ENCODE peak calls at places on chromosomes 12 and 14, in nine cellular contexts. X is left lung, I is AG04450, V is breast epithelium, H is lower leg skin, R is prostate gland, L is fibroblast of pulmonary artery, D is GM12865, K is body of pancreas. C is an unnamed sample.

GRCh38 chr14:104512061-104512460 is 67.5 kb upstream of the C14orf180 start:
- DNase-seq in K (no peak), V (no peak), L (no peak), I (no peak), X (no peak), H (no peak), R (no peak), D (no peak), C (no peak)

GRCh38 chr14:62251237-62251636 is 489.0 kb downstream of the SNAPC1 start:
- DNase-seq in K (no peak), X (no peak), H (no peak), L (no peak), V (no peak), I (no peak), R (no peak), D (no peak), C (no peak)

GRCh38 chr14:65334765-65335411 is 77.6 kb upstream of the FUT8 start:
- DNase-seq in I (no peak), V (no peak), H (no peak), K (no peak), X (no peak), R (no peak), D (no peak), L (no peak), C (peak)

GRCh38 chr12:15446798-15447197 is 124.5 kb downstream of the PTPRO start:
- DNase-seq in D (no peak), X (no peak), I (no peak), K (no peak), L (no peak), V (no peak), R (no peak), H (no peak), C (no peak)

GRCh38 chr12:10249690-10250455 is 37.2 kb downstream of the GABARAPL1 start:
- DNase-seq in R (no peak), K (no peak), D (peak), V (no peak), L (no peak), X (no peak), I (no peak), H (no peak), C (no peak)

GRCh38 chr12:45191239-45191638 is 24.7 kb upstream of the ANO6 start:
- DNase-seq in R (no peak), L (peak), I (no peak), K (no peak), V (no peak), D (no peak), X (no peak), H (no peak), C (peak)

GRCh38 chr14:23895480-23895879 is 58.1 kb upstream of the DHRS4 start:
- DNase-seq in R (no peak), K (no peak), L (peak), I (no peak), V (no peak), H (no peak), D (no peak), X (no peak), C (no peak)

GRCh38 chr12:66587912-66588311 is 91.0 kb downstream of the GRIP1 start:
- DNase-seq in L (no peak), D (peak), K (no peak), X (no peak), V (no peak), I (no peak), H (no peak), R (no peak), C (no peak)

GRCh38 chr12:1936406-1937320 is 18.2 kb upstream of the CACNA2D4 start:
- DNase-seq in L (peak), X (peak), V (no peak), D (no peak), R (peak), K (peak), I (peak), H (no peak), C (peak)

GRCh38 chr12:15538881-15539280 is 216.6 kb downstream of the PTPRO start:
- DNase-seq in H (no peak), D (no peak), X (no peak), V (no peak), K (no peak), L (no peak), I (no peak), R (no peak), C (no peak)

GRCh38 chr14:57478050-57478449 is 15.6 kb downstream of the CCDC198 start:
- DNase-seq in H (no peak), L (no peak), V (no peak), X (no peak), R (no peak), D (no peak), K (no peak), I (no peak), C (no peak)

GRCh38 chr12:26874501-26875296 is 41.7 kb upstream of the ITPR2 start:
- DNase-seq in V (no peak), R (no peak), D (peak), X (no peak), L (no peak), K (no peak), I (no peak), H (no peak), C (peak)

GRCh38 chr12:82758743-82759142 is 72.0 kb downstream of the TMTC2 start:
- DNase-seq in D (no peak), R (no peak), K (no peak), L (no peak), V (no peak), I (no peak), X (no peak), H (no peak), C (no peak)

GRCh38 chr12:119412811-119413794 is 78.6 kb downstream of the CCDC60 start:
- DNase-seq in L (peak), I (peak), K (peak), X (no peak), V (no peak), R (peak), D (peak), H (peak), C (peak)

GRCh38 chr12:81798294-81798693 is 39.1 kb upstream of the PPFIA2 start:
- DNase-seq in I (no peak), K (no peak), V (no peak), X (no peak), D (no peak), R (no peak), L (no peak), H (no peak), C (no peak)

GRCh38 chr14:81455344-81455743 is 55.2 kb upstream of the STON2 start:
- DNase-seq in V (no peak), L (no peak), K (no peak), H (no peak), X (no peak), D (no peak), R (no peak), I (no peak), C (no peak)

GRCh38 chr12:69266045-69266635 is 26.8 kb downstream of the CPSF6 start:
- DNase-seq in H (no peak), K (no peak), I (peak), L (peak), R (no peak), D (no peak), V (no peak), X (no peak), C (peak)

GRCh38 chr14:89507926-89508460 is 91.0 kb upstream of the FOXN3 start:
- DNase-seq in R (no peak), L (peak), I (no peak), X (no peak), V (no peak), H (no peak), K (no peak), D (no peak), C (peak)

GRCh38 chr12:88501976-88502938 is 78.0 kb downstream of the KITLG start:
- DNase-seq in V (no peak), K (no peak), R (peak), D (no peak), X (no peak), L (peak), I (no peak), H (peak), C (peak)

GRCh38 chr14:60276347-60276746 is 27.3 kb downstream of the PPM1A start:
- DNase-seq in K (no peak), X (no peak), L (peak), H (no peak), D (no peak), I (no peak), R (no peak), V (no peak), C (peak)

GRCh38 chr14:61517861-61518802 is 177.2 kb upstream of the HIF1A start:
- DNase-seq in I (no peak), H (no peak), D (peak), V (peak), R (peak), K (peak), X (no peak), L (no peak), C (no peak)

GRCh38 chr14:77615231-77616132 is 955 bp downstream of the SPTLC2 start:
- DNase-seq in V (no peak), R (no peak), K (peak), D (no peak), X (no peak), H (no peak), L (no peak), I (no peak), C (no peak)

GRCh38 chr14:96662116-96662901 is 134.9 kb upstream of the VRK1 start:
- DNase-seq in R (no peak), H (no peak), L (no peak), I (no peak), V (no peak), X (no peak), K (no peak), D (no peak), C (no peak)

GRCh38 chr12:30996255-30996654 is 69.7 kb downstream of the TSPAN11 start:
- DNase-seq in V (no peak), H (no peak), R (no peak), D (no peak), L (peak), I (peak), X (no peak), K (no peak), C (peak)

GRCh38 chr12:68158427-68158826 is 1.1 kb downstream of the IFNG start:
- DNase-seq in K (no peak), V (no peak), D (peak), R (no peak), X (no peak), I (no peak), H (no peak), L (peak), C (peak)

GRCh38 chr12:96061864-96062453 is 26.6 kb upstream of the LTA4H start:
- DNase-seq in R (peak), X (peak), V (peak), K (peak), I (peak), H (peak), D (peak), L (peak), C (peak)

GRCh38 chr14:54564071-54564798 is 2.7 kb upstream of the SAMD4A start:
- DNase-seq in V (no peak), L (peak), I (no peak), K (no peak), D (peak), R (no peak), H (no peak), X (no peak), C (peak)

GRCh38 chr12:2393016-2393415 is 340.2 kb downstream of the CACNA1C start:
- DNase-seq in H (no peak), X (no peak), L (no peak), D (no peak), R (no peak), K (no peak), I (no peak), V (no peak), C (no peak)

GRCh38 chr12:770474-770873 is 18.1 kb downstream of the WNK1 start:
- DNase-seq in L (no peak), H (no peak), K (no peak), X (no peak), V (no peak), R (no peak), I (no peak), D (no peak), C (no peak)

GRCh38 chr12:105275997-105276760 is 40.2 kb upstream of the APPL2 start:
- DNase-seq in V (no peak), R (no peak), D (no peak), L (no peak), H (peak), I (no peak), X (no peak), K (no peak), C (no peak)

GRCh38 chr14:49212721-49213120 is 373.5 kb downstream of the RPS29 start:
- DNase-seq in X (no peak), R (no peak), I (no peak), V (no peak), L (no peak), D (no peak), K (no peak), H (no peak), C (no peak)

GRCh38 chr12:32789446-32789845 is 33.7 kb upstream of the YARS2 start:
- DNase-seq in I (no peak), R (no peak), V (no peak), D (no peak), L (no peak), H (no peak), X (no peak), K (no peak), C (peak)

GRCh38 chr12:128830505-128830893 is 6.7 kb upstream of the SLC15A4 start:
- DNase-seq in V (no peak), K (no peak), X (no peak), L (no peak), H (no peak), R (no peak), D (peak), I (no peak), C (no peak)

DNA sequence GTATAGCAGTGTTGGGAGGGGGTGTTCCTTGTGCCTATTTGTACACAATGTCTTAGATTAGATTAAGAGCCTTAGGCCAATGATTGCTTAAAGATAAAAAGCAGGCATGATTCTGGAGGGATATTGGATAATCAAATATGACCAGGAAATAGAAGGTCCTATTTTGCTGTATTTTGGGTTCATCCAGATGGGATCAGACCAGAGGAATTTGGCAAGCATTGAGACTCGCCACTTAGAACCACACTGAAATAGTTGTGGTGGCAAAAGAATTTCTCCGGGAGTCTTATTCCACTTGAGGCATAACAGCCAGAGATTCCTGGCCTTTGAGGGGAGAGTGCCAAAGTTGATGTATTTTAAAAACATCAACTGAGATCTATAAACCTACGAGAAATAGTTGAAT is 327.2 kb downstream of the RAD51B start:
- DNase-seq in H (no peak), R (peak), K (no peak), V (peak), L (peak), X (no peak), I (peak), D (no peak), C (peak)
- H3K4me3 ChIP-seq in H (no peak), R (no peak), K (no peak), V (no peak), L (no peak), X (no peak), I (no peak), D (no peak), C (no peak)

GRCh38 chr14:70416322-70416716 is 571 bp downstream of the SYNJ2BP start:
- DNase-seq in K (no peak), I (no peak), D (no peak), X (no peak), L (peak), V (no peak), H (no peak), R (no peak), C (peak)
- TF ChIP-seq CTCF in K (no peak), I (no peak), D (no peak), X (no peak), L (no peak), V (no peak), H (no peak), R (no peak), C (no peak)

GRCh38 chr12:57740656-57741412 is 2.3 kb upstream of the AGAP2 start:
- DNase-seq in K (no peak), R (no peak), D (peak), L (no peak), H (no peak), I (no peak), V (no peak), X (no peak), C (no peak)
- H3K4me3 ChIP-seq in K (no peak), R (no peak), D (peak), L (no peak), H (no peak), I (no peak), V (peak), X (peak), C (no peak)

GRCh38 chr12:47811070-47811391 is 8.7 kb downstream of the HDAC7 start:
- DNase-seq in R (no peak), X (no peak), L (no peak), D (no peak), V (no peak), I (no peak), H (no peak), K (no peak), C (no peak)

GRCh38 chr12:47807338-47807737 is 12.4 kb downstream of the HDAC7 start:
- DNase-seq in H (no peak), R (no peak), L (no peak), V (no peak), X (no peak), K (no peak), I (no peak), D (no peak), C (no peak)

GRCh38 chr12:47811581-47812484 is 7.9 kb downstream of the HDAC7 start:
- DNase-seq in X (no peak), V (no peak), R (no peak), H (peak), L (peak), D (no peak), I (no peak), K (no peak), C (peak)

GRCh38 chr12:47808049-47808448 is 11.7 kb downstream of the HDAC7 start:
- DNase-seq in I (no peak), X (peak), D (peak), R (no peak), V (no peak), H (no peak), K (no peak), L (peak), C (peak)

DNA sequence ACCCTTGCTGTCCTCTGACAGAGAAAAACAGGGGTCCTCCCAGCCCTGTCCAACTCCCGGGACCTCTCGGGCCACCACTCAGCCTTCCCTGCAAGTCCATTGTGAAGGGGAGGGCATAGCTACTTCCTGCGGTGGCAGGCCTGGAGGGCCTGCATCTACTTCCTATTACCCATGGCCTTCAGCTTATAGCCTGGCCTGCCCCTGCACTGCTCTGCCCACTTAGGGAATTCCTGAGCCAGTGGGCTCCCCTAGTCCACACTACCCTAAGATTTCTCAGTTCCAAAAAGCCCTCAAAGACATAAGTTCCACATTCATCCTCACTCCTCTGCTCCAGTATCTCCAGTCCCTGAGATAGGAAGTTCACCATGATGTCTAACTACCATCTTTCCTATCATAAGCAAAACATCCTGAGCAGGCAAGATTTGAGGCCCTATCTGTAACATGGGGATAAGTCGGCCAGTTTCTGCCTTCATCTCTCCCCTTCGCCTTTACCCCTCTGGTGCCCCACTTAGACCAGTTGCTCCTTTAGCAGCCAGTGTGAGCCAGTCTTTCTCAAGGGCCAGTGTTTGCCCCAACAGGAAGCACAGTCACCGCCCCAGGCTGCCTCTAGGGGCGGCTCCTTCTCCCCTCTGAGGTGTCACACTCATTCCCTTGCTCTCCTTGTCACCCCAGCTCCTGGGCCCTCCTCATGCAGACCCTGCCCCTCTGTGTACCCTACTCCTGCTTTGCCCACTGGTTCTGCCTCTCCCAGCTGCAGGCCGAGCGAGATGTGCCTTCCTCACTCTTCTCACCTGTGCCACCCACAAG is 10.9 kb downstream of the HDAC7 start:
- DNase-seq in L (no peak), R (no peak), X (peak), H (no peak), D (peak), V (no peak), K (no peak), I (no peak), C (no peak)
- TF ChIP-seq CTCF in L (peak), R (no peak), X (peak), H (no peak), D (peak), V (no peak), K (no peak), I (no peak), C (peak)

GRCh38 chr14:101927859-101928258 is 36.5 kb upstream of the DYNC1H1 start:
- DNase-seq in V (peak), R (no peak), I (peak), D (no peak), X (peak), K (peak), L (peak), H (peak), C (peak)
- H3K4me3 ChIP-seq in V (no peak), R (no peak), I (no peak), D (no peak), X (no peak), K (no peak), L (no peak), H (no peak), C (no peak)

GRCh38 chr14:94042433-94043091 is 16.4 kb downstream of the OTUB2 start:
- DNase-seq in D (no peak), V (no peak), K (no peak), X (no peak), H (no peak), L (no peak), R (no peak), I (no peak), C (no peak)
- TF ChIP-seq CTCF in D (no peak), V (no peak), K (no peak), X (no peak), H (no peak), L (no peak), R (no peak), I (no peak), C (no peak)